ENCODE peak calls at places on chromosomes 13 and 19, in six cellular contexts. S is activated CD4-positive, alpha-beta T cell treated with anti-CD3 and anti-CD28 coated beads for 1 hour; T is ELF-1; Q is activated naive CD8-positive, alpha-beta T cell treated with anti-CD3 and anti-CD28 coated beads, Interleukin-2, amount 50 U/mL, for 24 hours; M is stimulated activated CD4-positive, alpha-beta T cell treated with anti-CD3 and anti-CD28 coated beads, TNF-alpha, amount 100 ng/mL, for 24 hours; C is activated T-cell treated with anti-CD3 and anti-CD28 coated beads, Interleukin-2, amount 50 U/mL, for 1 hour. L is an unnamed sample.

GRCh38 chr13:24100152-24100551 is 60.4 kb upstream of the SPATA13 start:
- DNase-seq in T (no peak), Q (no peak), S (no peak), C (no peak), M (no peak), L (no peak)

GRCh38 chr13:79786176-79786575 is 305.2 kb downstream of the NDFIP2 start:
- DNase-seq in M (no peak), C (no peak), T (no peak), S (no peak), Q (no peak), L (no peak)

GRCh38 chr19:29263305-29264080 is 50.5 kb upstream of the UQCRFS1 start:
- DNase-seq in Q (peak; percentile 67), T (peak; percentile 87), S (no peak), M (peak; percentile 18), C (peak; percentile 59), L (peak; percentile 41)

GRCh38 chr13:80437212-80437611 is 96.3 kb upstream of the SPRY2 start:
- DNase-seq in C (no peak), Q (no peak), T (no peak), S (no peak), M (no peak), L (no peak)

GRCh38 chr13:78816592-78816991 is 157.6 kb upstream of the OBI1 start:
- DNase-seq in M (no peak), S (no peak), C (no peak), Q (no peak), T (no peak), L (no peak)

GRCh38 chr13:39038569-39038898 is 278 bp downstream of the NHLRC3 start:
- DNase-seq in M (no peak), S (peak; percentile 27), C (no peak), T (no peak), Q (peak; percentile 60), L (peak; percentile 36)

GRCh38 chr13:27120811-27121210 is 50.8 kb downstream of the USP12 start:
- DNase-seq in M (no peak), Q (no peak), S (no peak), C (no peak), T (no peak), L (peak; percentile 49)

GRCh38 chr13:74102691-74103090 is 31.5 kb downstream of the KLF12 start:
- DNase-seq in M (no peak), T (no peak), C (no peak), Q (no peak), S (no peak), L (no peak)

GRCh38 chr19:48510421-48511268 is 990 bp downstream of the LMTK3 start:
- DNase-seq in T (peak; percentile 64), S (peak; percentile 69), M (peak; percentile 62), C (peak; percentile 80), Q (peak; percentile 75), L (peak; percentile 57)

GRCh38 chr13:109415057-109415456 is 371.3 kb downstream of the IRS2 start:
- DNase-seq in Q (no peak), S (no peak), M (no peak), T (no peak), C (no peak), L (no peak)

GRCh38 chr13:50460366-50460765 is 383.1 kb downstream of the DLEU7 start:
- DNase-seq in Q (no peak), M (no peak), S (no peak), C (no peak), T (no peak), L (no peak)

GRCh38 chr19:33438016-33438671 is 64.6 kb downstream of the CEBPG start:
- DNase-seq in T (no peak), S (no peak), Q (no peak), C (no peak), M (no peak), L (peak; percentile 7)

GRCh38 chr13:113192902-113193301 is 15.6 kb downstream of the PCID2 start:
- DNase-seq in S (no peak), C (no peak), M (no peak), T (no peak), Q (no peak), L (peak; percentile 71)

GRCh38 chr19:30053558-30053957 is 111.5 kb downstream of the URI1 start:
- DNase-seq in Q (no peak), M (no peak), C (no peak), S (no peak), T (no peak), L (no peak)

GRCh38 chr13:97798836-97799235 is 154.6 kb upstream of the IPO5 start:
- DNase-seq in S (no peak), Q (no peak), C (no peak), M (no peak), T (no peak), L (peak; percentile 1)

GRCh38 chr13:50845211-50845610 is 1.7 kb upstream of the DLEU7 start:
- DNase-seq in T (no peak), Q (no peak), M (no peak), S (no peak), C (no peak), L (peak; percentile 50)

GRCh38 chr19:4473708-4474503 is 1.8 kb downstream of the HDGFL2 start:
- DNase-seq in Q (no peak), T (peak; percentile 47), C (no peak), M (no peak), S (no peak), L (peak; percentile 31)

GRCh38 chr13:77584111-77584510 is 48.6 kb downstream of the SCEL start:
- DNase-seq in C (no peak), T (no peak), S (no peak), Q (no peak), M (no peak), L (no peak)

GRCh38 chr13:65133094-65133493 is 2097.0 kb downstream of the PCDH9 start:
- DNase-seq in T (peak; percentile 24), S (no peak), Q (no peak), M (no peak), C (no peak), L (no peak)

GRCh38 chr19:48041877-48042580 is 1.9 kb downstream of the CABP5 start:
- DNase-seq in Q (no peak), T (no peak), M (no peak), S (no peak), C (no peak), L (no peak)

GRCh38 chr19:38210458-38210987 is 13.5 kb downstream of the DPF1 start:
- DNase-seq in C (no peak), T (peak; percentile 84), M (no peak), Q (no peak), S (no peak), L (no peak)

GRCh38 chr19:4519521-4520277 is 1.4 kb upstream of the PLIN4 start:
- DNase-seq in C (no peak), T (no peak), Q (no peak), M (no peak), S (no peak), L (no peak)

GRCh38 chr13:42107006-42107405 is 58.6 kb downstream of the DGKH start:
- DNase-seq in T (no peak), Q (no peak), M (no peak), S (no peak), C (no peak), L (no peak)

GRCh38 chr19:13865578-13866462 is 11.1 kb upstream of the NANOS3 start:
- DNase-seq in Q (no peak), S (no peak), C (peak; percentile 49), T (no peak), M (no peak), L (no peak)

GRCh38 chr19:55251296-55252081 is 7.3 kb downstream of the PPP6R1 start:
- DNase-seq in Q (peak; percentile 60), T (no peak), S (peak; percentile 16), M (no peak), C (peak; percentile 56), L (peak; percentile 26)

GRCh38 chr13:26946675-26947342 is 186.2 kb upstream of the GPR12 start:
- DNase-seq in S (no peak), Q (no peak), M (no peak), C (no peak), T (no peak), L (peak; percentile 56)

GRCh38 chr19:5547881-5548280 is 19.9 kb downstream of the TINCR start:
- DNase-seq in Q (peak; percentile 21), T (peak; percentile 87), C (peak; percentile 32), S (no peak), M (no peak), L (peak; percentile 51)

GRCh38 chr13:40172149-40172591 is 494.3 kb downstream of the FOXO1 start:
- DNase-seq in T (peak; percentile 36), M (no peak), C (no peak), Q (no peak), S (no peak), L (no peak)

GRCh38 chr19:58477130-58477529 is 978 bp downstream of the ZNF446 start:
- DNase-seq in Q (no peak), S (no peak), T (no peak), C (no peak), M (no peak), L (no peak)

GRCh38 chr13:47036291-47037008 is 139.6 kb upstream of the HTR2A start:
- DNase-seq in S (no peak), C (no peak), T (no peak), Q (no peak), M (no peak), L (no peak)

GRCh38 chr13:29946093-29946492 is 95.7 kb upstream of the UBL3 start:
- DNase-seq in S (no peak), C (no peak), M (no peak), Q (no peak), T (no peak), L (no peak)

GRCh38 chr13:49421391-49421790 is 22.5 kb downstream of the CAB39L start:
- DNase-seq in C (peak; percentile 24), T (peak; percentile 54), Q (peak; percentile 6), S (peak; percentile 11), M (no peak), L (peak; percentile 29)

GRCh38 chr19:17234911-17235617 is 9.0 kb downstream of the OCEL1 start:
- DNase-seq in C (peak; percentile 72), T (peak; percentile 71), Q (peak; percentile 79), S (peak; percentile 32), M (no peak), L (peak; percentile 65)

GRCh38 chr13:38535271-38535670 is 151.6 kb upstream of the FREM2 start:
- DNase-seq in M (no peak), Q (no peak), C (no peak), T (no peak), S (no peak), L (no peak)

GRCh38 chr19:30068528-30069395 is 126.7 kb downstream of the URI1 start:
- DNase-seq in C (no peak), M (no peak), T (no peak), S (no peak), Q (no peak), L (no peak)

GRCh38 chr19:9362905-9363304 is at the start of gene ZNF177:
- DNase-seq in M (no peak), Q (no peak), C (no peak), T (no peak), S (no peak), L (peak; percentile 8)

GRCh38 chr13:19618925-19619324 is 14.5 kb upstream of the MPHOSPH8 start:
- DNase-seq in Q (peak; percentile 18), M (no peak), T (peak; percentile 54), C (no peak), S (no peak), L (peak; percentile 32)

GRCh38 chr13:110777251-110777820 is 63.8 kb downstream of the ING1 start:
- DNase-seq in T (no peak), M (no peak), Q (no peak), C (no peak), S (no peak), L (no peak)